ENCODE peak calls at places on chromosome 14, in nine cellular contexts. H is upper lobe of left lung, K is SK-N-SH, C is stomach, V is A549, X is sigmoid colon, N is tibial nerve, U is HepG2, J is esophagus muscularis mucosa. W is an unnamed sample.

GRCh38 chr14:97056086-97056485 is 258.9 kb downstream of the VRK1 start:
- DNase-seq in H (no peak), K (peak; percentile 8), C (no peak), V (no peak), X (no peak), N (no peak), U (no peak), J (no peak), W (no peak)

GRCh38 chr14:67464377-67464776 is 24.1 kb downstream of the TMEM229B start:
- DNase-seq in H (no peak), K (no peak), C (no peak), V (no peak), X (no peak), N (no peak), U (no peak), J (no peak), W (no peak)

GRCh38 chr14:22900088-22900799 is 17.2 kb downstream of the REM2 start:
- DNase-seq in H (no peak), K (peak; percentile 72), C (no peak), V (peak; percentile 81), X (no peak), N (no peak), U (peak; percentile 83), J (no peak), W (no peak)

GRCh38 chr14:90115780-90116179 is 54.0 kb downstream of the KCNK13 start:
- DNase-seq in H (no peak), K (no peak), C (no peak), V (no peak), X (no peak), N (no peak), U (no peak), J (no peak), W (no peak)

GRCh38 chr14:65034021-65034420 is 47.3 kb downstream of the FNTB start:
- DNase-seq in H (no peak), K (no peak), C (no peak), V (no peak), X (no peak), N (no peak), U (no peak), J (no peak), W (no peak)

GRCh38 chr14:98711453-98711852 is 560.5 kb downstream of the BCL11B start:
- DNase-seq in H (no peak), K (no peak), C (no peak), V (no peak), X (no peak), N (no peak), U (no peak), J (no peak), W (no peak)

GRCh38 chr14:91754819-91755218 is 22.9 kb upstream of the CATSPERB start:
- DNase-seq in H (no peak), K (no peak), C (peak; percentile 72), V (peak; percentile 27), X (no peak), N (no peak), U (no peak), J (no peak), W (no peak)

GRCh38 chr14:22387776-22388241 is 201.2 kb downstream of the DAD1 start:
- DNase-seq in H (peak; percentile 5), K (peak; percentile 7), C (no peak), V (no peak), X (no peak), N (no peak), U (no peak), J (no peak), W (peak; percentile 35)

DNA sequence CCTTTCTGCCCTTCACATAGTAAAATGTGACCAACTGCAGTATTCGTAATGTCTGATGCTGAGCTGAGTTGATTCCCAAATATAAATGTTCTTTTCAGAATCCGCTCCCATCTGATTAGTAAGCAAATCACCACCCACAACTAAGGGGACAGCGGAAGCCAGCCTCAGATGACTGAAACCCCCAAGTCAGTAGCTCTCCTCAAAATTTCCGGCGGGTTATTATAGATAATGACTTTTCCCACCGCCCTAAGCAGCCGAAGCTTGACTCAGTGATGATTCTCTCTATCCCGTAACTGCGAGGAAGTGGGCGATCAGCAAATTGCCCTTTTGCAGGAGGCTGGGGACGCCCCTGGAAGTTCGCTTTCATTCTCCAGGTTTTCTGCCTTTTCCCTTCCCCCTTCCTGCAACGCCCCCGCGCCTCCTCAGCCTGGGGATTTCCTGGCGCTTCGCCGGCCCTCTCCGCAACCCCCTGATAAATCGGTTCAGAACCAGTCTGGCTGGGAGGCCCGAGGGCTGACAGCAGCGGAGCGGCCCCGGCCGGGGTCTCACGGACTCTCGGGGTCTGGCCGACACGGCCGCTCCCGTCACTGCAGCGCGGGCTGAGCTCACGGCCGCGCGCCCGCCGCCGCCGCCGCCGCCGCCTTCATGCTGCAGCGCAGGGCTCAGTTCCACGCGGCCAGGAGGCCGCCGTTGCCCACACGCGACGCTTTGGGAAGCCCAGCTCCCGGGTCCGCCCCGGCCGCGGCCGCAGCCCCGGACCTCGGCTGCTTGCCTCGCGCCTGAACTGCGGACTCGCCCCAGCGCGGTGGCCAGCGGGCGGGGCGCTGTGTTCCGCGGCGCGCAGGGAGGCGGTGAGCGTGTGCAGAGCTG is at the start of gene LRFN5:
- DNase-seq in H (peak; percentile 89), K (peak; percentile 53), C (no peak), V (no peak), X (peak; percentile 67), N (no peak), U (no peak), J (no peak), W (peak; percentile 34)
- TF ChIP-seq EP300 in H (no peak), K (no peak), C (no peak), V (no peak), X (no peak), N (no peak), U (no peak), J (no peak), W (no peak)

DNA sequence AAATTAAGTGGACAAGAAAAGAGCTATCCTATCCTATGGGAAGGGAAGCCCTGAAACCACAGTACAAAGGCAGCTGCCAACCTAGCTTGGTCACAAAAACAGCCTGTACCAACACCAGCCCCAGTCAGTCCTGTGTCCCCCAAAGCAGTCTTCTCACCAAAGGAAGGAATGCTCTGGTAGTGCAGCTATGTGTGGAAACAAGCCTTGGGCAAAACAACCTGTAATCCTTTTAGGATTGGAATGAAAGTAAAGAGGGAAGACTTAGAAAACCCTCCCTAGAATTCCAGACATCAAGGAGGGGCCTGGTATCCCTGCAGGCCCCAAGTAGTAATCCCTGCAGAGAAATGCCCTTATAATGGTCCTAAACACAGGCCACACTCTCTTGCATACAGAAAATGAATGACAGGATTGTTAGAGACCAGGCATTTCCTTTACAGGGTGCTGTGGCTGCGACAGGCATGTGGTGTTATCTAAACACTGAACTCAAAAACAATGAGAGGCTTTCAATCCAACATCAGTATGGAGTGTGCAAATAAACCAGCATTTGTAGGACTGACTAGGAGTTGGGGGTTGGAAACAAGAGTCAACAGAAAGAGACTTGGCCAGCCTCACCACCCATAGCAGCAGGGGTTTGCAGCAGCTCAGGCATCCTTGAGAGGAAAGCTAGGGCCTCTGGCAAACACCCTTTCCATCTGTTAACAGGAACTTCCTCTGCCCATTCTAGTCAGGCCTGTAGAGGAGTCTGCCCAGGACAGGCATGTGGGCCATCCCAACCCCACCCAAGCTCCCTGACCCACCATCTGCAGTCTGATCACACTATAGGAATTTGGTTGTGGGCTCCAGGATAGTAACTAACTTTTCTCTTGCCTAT is 59.1 kb downstream of the DCAF5 start:
- DNase-seq in H (no peak), K (no peak), C (peak; percentile 42), V (no peak), X (no peak), N (no peak), U (peak; percentile 97), J (peak; percentile 68), W (no peak)
- TF ChIP-seq EP300 in H (no peak), K (no peak), C (no peak), V (no peak), X (no peak), N (peak; percentile 88), U (peak; percentile 62), J (no peak), W (no peak)

GRCh38 chr14:53599221-53599945 is 357.2 kb downstream of the BMP4 start:
- DNase-seq in H (no peak), K (no peak), C (no peak), V (no peak), X (no peak), N (no peak), U (peak; percentile 15), J (no peak), W (no peak)

GRCh38 chr14:53605562-53605961 is 351.1 kb downstream of the BMP4 start:
- DNase-seq in H (no peak), K (no peak), C (no peak), V (no peak), X (no peak), N (no peak), U (no peak), J (no peak), W (no peak)

GRCh38 chr14:53596845-53597525 is 359.6 kb downstream of the BMP4 start:
- DNase-seq in H (no peak), K (no peak), C (no peak), V (no peak), X (no peak), N (no peak), U (no peak), J (no peak), W (no peak)

GRCh38 chr14:53603994-53604393 is 352.6 kb downstream of the BMP4 start:
- DNase-seq in H (no peak), K (no peak), C (no peak), V (no peak), X (no peak), N (no peak), U (no peak), J (no peak), W (no peak)

GRCh38 chr14:53601409-53601808 is 355.2 kb downstream of the BMP4 start:
- DNase-seq in H (no peak), K (no peak), C (no peak), V (no peak), X (no peak), N (no peak), U (no peak), J (no peak), W (no peak)
- TF ChIP-seq EP300 in H (no peak), K (no peak), C (no peak), V (no peak), X (no peak), N (no peak), U (no peak), J (no peak), W (no peak)

GRCh38 chr14:57380935-57381334 is 9.5 kb upstream of the NAA30 start:
- DNase-seq in H (no peak), K (no peak), C (no peak), V (no peak), X (no peak), N (no peak), U (no peak), J (no peak), W (no peak)

GRCh38 chr14:57388072-57388471 is 2.3 kb upstream of the NAA30 start:
- DNase-seq in H (no peak), K (no peak), C (no peak), V (no peak), X (no peak), N (no peak), U (no peak), J (no peak), W (no peak)

GRCh38 chr14:57383125-57383524 is 7.3 kb upstream of the NAA30 start:
- DNase-seq in H (no peak), K (no peak), C (no peak), V (no peak), X (no peak), N (no peak), U (peak; percentile 56), J (no peak), W (no peak)

GRCh38 chr14:57378661-57379060 is 11.7 kb upstream of the NAA30 start:
- DNase-seq in H (no peak), K (no peak), C (no peak), V (peak; percentile 9), X (no peak), N (no peak), U (no peak), J (no peak), W (no peak)

DNA sequence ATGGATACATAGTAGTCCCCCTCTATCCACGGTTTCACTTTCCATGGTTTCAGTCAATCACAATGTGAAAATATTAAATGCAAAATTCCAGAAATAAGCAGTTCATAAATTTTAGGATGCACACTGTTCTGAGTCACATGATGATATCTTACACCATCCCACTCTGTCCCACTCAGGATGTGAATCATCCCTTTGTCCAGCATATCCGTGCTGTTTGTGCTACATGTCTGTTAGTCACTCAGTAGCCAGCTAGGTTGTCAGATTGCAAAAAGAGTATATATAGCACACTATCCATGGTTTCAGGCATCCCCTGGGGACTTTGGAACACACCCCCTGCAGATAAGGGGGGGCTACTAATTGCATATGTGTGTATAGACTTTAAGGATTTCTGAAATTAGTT is 8.1 kb upstream of the NAA30 start:
- DNase-seq in H (no peak), K (no peak), C (no peak), V (peak; percentile 38), X (no peak), N (no peak), U (peak; percentile 42), J (no peak), W (no peak)
- TF ChIP-seq EP300 in H (no peak), K (no peak), C (no peak), V (no peak), X (no peak), N (no peak), U (no peak), J (no peak), W (no peak)